ENCODE peak calls at places on chromosomes 5 and 9, in ten cellular contexts. N is left ventricle myocardium inferior; D is GM23248; L is psoas muscle; C is body of pancreas; F is upper lobe of left lung; J is PC-9; X is RWPE2; K is CD4-positive, alpha-beta memory T cell; A is mammary epithelial cell. U is an unnamed sample.

GRCh38 chr9:35958104-35958825 is at the start of gene OR2S2:
- DNase-seq in N (no peak), D (no peak), L (no peak), C (no peak), F (no peak), J (no peak), X (no peak), K (no peak), A (no peak), U (no peak)

GRCh38 chr5:172302047-172302710 is 18.6 kb upstream of the UBTD2 start:
- DNase-seq in N (no peak), D (no peak), L (no peak), C (no peak), F (no peak), J (no peak), X (no peak), K (no peak), A (no peak), U (no peak)

GRCh38 chr5:39014544-39014943 is 59.7 kb downstream of the RICTOR start:
- DNase-seq in N (no peak), D (peak; percentile 86), L (no peak), C (no peak), F (no peak), J (no peak), X (no peak), K (no peak), A (no peak), U (no peak)

GRCh38 chr5:148848378-148849031 is 22.1 kb downstream of the ADRB2 start:
- DNase-seq in N (no peak), D (no peak), L (no peak), C (no peak), F (no peak), J (no peak), X (no peak), K (peak; percentile 37), A (no peak), U (no peak)

GRCh38 chr5:132677191-132677590 is 3.4 kb downstream of the IL4 start:
- DNase-seq in N (no peak), D (peak; percentile 96), L (peak; percentile 39), C (peak; percentile 40), F (no peak), J (peak; percentile 87), X (peak; percentile 89), K (no peak), A (peak; percentile 80), U (no peak)

GRCh38 chr9:136198605-136199083 is 6.3 kb downstream of the LHX3 start:
- DNase-seq in N (no peak), D (peak; percentile 42), L (no peak), C (no peak), F (peak; percentile 83), J (no peak), X (no peak), K (no peak), A (peak; percentile 64), U (no peak)

GRCh38 chr9:96015876-96016686 is 140.6 kb downstream of the ERCC6L2 start:
- DNase-seq in N (no peak), D (peak; percentile 33), L (no peak), C (no peak), F (no peak), J (no peak), X (no peak), K (peak; percentile 53), A (no peak), U (no peak)

GRCh38 chr5:75048457-75048953 is 3.9 kb downstream of the GCNT4 start:
- DNase-seq in N (no peak), D (peak; percentile 54), L (no peak), C (no peak), F (no peak), J (no peak), X (no peak), K (no peak), A (no peak), U (no peak)

GRCh38 chr9:73412874-73413273 is 261.2 kb downstream of the ANXA1 start:
- DNase-seq in N (no peak), D (no peak), L (no peak), C (no peak), F (no peak), J (no peak), X (no peak), K (no peak), A (no peak), U (no peak)

GRCh38 chr5:134120386-134121138 is 6.1 kb downstream of the TCF7 start:
- DNase-seq in N (no peak), D (no peak), L (no peak), C (no peak), F (no peak), J (no peak), X (no peak), K (no peak), A (no peak), U (no peak)

GRCh38 chr5:171272996-171273970 is 35.8 kb upstream of the TLX3 start:
- DNase-seq in N (no peak), D (peak; percentile 42), L (no peak), C (no peak), F (no peak), J (peak; percentile 14), X (no peak), K (no peak), A (peak; percentile 21), U (no peak)

GRCh38 chr9:130938652-130939404 is at the start of gene FIBCD1:
- DNase-seq in N (no peak), D (peak; percentile 71), L (no peak), C (no peak), F (peak; percentile 89), J (peak; percentile 57), X (no peak), K (no peak), A (peak; percentile 61), U (no peak)
- H3K27me3 ChIP-seq in N (peaks cover 98% of the 10 kb centered on the region), D (peaks cover 13% of the 10 kb centered on the region), L (peaks cover 47% of the 10 kb centered on the region), C (no peaks in the 10 kb centered on the region), F (peaks cover 33% of the 10 kb centered on the region), J (peaks cover 17% of the 10 kb centered on the region), X (no peaks in the 10 kb centered on the region), K (peaks cover 46% of the 10 kb centered on the region), A (no peaks in the 10 kb centered on the region), U (peaks cover 73% of the 10 kb centered on the region)

DNA sequence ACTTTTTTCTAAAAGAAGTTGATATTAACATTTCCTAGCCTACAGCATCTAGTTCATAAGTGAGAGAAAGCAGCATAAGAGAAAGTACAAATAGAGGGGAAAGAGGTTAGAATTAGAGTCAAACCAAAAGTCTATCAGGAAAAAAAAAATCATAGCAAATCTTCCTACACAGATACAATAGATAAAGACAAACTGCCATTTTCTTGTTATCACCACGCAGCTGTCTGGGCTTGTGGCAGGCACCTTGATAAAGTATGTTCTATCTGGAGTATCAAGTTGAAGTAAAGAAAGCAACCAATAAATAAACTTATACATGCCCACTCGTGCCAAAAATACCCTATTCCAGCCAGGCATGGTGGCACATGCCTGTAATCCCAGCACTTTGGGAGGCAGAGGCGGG is 5.3 kb upstream of the NR4A3 start:
- DNase-seq in N (no peak), D (no peak), L (no peak), C (no peak), F (no peak), J (no peak), X (no peak), K (no peak), A (no peak), U (no peak)
- H3K9me3 ChIP-seq in N (no peaks in the 10 kb centered on the region), D (no peaks in the 10 kb centered on the region), L (no peaks in the 10 kb centered on the region), C (no peaks in the 10 kb centered on the region), F (no peaks in the 10 kb centered on the region), J (no peaks in the 10 kb centered on the region), X (no peaks in the 10 kb centered on the region), K (no peaks in the 10 kb centered on the region), A (no peaks in the 10 kb centered on the region), U (no peaks in the 10 kb centered on the region)

GRCh38 chr5:151569132-151570046 is 21.7 kb downstream of the FAT2 start:
- DNase-seq in N (no peak), D (no peak), L (no peak), C (no peak), F (no peak), J (no peak), X (no peak), K (no peak), A (peak; percentile 83), U (no peak)
- H3K27ac ChIP-seq in N (no peak overlapping the region), D (no peak overlapping the region), L (no peak overlapping the region), C (no peak overlapping the region), F (no peak overlapping the region), J (no peak overlapping the region), X (peak overlapping the region; percentile 95), K (no peak overlapping the region), A (peak overlapping the region; percentile 83), U (no peak overlapping the region)

GRCh38 chr9:126533911-126534300 is 79.8 kb upstream of the LMX1B start:
- DNase-seq in N (no peak), D (no peak), L (no peak), C (no peak), F (no peak), J (no peak), X (no peak), K (no peak), A (no peak), U (no peak)
- H3K27me3 ChIP-seq in N (peaks cover 74% of the 10 kb centered on the region), D (peaks cover 30% of the 10 kb centered on the region), L (peaks cover 8% of the 10 kb centered on the region), C (no peaks in the 10 kb centered on the region), F (no peaks in the 10 kb centered on the region), J (peaks cover 56% of the 10 kb centered on the region), X (no peaks in the 10 kb centered on the region), K (no peaks in the 10 kb centered on the region), A (peaks cover 2% of the 10 kb centered on the region), U (peaks cover 5% of the 10 kb centered on the region)

DNA sequence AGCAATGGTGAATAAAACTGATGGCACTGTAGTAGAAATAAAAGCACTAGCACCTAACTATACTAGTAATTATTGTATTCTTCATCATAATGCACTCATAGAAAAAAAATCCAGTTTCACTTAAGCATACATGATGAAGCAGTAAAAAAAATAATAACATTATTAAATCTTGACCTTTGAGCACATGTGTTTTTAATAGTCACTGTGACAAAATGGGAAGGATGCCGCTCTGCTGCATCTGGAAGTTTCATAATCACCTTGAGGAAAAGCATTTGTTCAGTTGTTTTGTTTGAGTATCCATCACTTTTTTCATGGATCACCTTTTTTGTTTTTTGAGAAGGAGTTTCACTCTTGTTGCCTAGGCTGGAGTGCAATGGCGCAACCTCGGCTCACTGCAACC is 13.2 kb downstream of the OR2K2 start:
- DNase-seq in N (no peak), D (peak; percentile 68), L (no peak), C (no peak), F (no peak), J (no peak), X (no peak), K (no peak), A (no peak), U (no peak)
- H3K9me3 ChIP-seq in N (peaks cover 13% of the 10 kb centered on the region), D (no peaks in the 10 kb centered on the region), L (peaks cover 3% of the 10 kb centered on the region), C (no peaks in the 10 kb centered on the region), F (no peaks in the 10 kb centered on the region), J (peaks cover 3% of the 10 kb centered on the region), X (no peaks in the 10 kb centered on the region), K (no peaks in the 10 kb centered on the region), A (no peaks in the 10 kb centered on the region), U (no peaks in the 10 kb centered on the region)

DNA sequence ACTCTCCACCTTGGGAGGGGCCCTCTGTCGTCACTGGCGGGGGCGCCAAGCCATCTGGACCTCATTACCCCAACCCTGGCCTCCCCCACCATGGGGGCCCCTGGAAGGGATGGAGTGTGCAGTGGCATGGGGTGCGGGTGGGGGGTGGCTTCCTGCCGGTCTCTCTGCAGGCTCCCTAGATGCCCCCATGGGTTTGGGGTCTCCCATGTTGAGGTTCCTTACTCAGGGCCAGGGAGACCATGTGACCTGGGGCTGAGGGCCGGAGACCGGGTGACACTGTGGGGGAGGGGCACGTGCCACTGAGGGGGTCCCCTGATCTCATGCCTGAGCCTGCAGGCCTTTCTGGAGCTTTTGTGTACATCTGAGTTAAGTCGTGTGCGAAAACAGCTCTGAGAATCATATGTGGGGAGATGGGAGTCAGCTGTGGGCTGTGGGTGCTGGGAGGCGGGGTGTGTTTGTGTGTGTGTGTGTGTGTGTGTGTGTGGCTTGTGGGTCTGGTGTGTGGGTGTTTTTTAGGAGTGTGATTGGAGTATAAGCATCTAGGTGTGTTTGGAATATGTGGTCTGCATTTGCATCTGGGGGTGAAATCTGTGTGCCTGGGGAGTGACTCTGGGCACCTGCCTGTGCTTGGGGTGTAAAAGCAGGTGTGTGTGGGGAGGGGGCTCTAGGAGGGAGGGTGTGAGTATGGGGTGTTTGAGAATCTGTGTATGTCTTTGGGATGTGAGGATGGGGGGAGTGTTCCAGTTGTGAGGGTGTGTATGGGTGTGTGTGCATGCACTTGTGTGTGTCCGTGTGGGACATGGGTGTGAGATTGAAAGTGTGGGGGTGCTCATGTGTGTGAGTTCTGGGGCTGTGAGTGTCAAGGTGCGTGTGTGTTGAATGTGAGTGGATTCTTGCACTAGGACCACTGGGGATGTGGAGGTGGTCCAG is 32.1 kb downstream of the GOLGA2 start:
- DNase-seq in N (peak; percentile 51), D (peak; percentile 64), L (peak; percentile 66), C (no peak), F (peak; percentile 77), J (no peak), X (no peak), K (no peak), A (no peak), U (no peak)
- H3K27ac ChIP-seq in N (peak overlapping the region; percentile 79), D (peak overlapping the region; percentile 88), L (no peak overlapping the region), C (no peak overlapping the region), F (no peak overlapping the region), J (no peak overlapping the region), X (no peak overlapping the region), K (no peak overlapping the region), A (no peak overlapping the region), U (no peak overlapping the region)

U was measured in CD8-positive, alpha-beta memory T cell.